ENCODE peak calls at places on chromosome 17, in ten cellular contexts. G is body of pancreas; O is GM12865; K is PC-3; N is A549; Y is CD4-positive, alpha-beta T cell; P is brain microvascular endothelial cell; Z is psoas muscle; J is neural crest cell; B is spleen. U is an unnamed sample.

GRCh38 chr17:73720187-73720834 is 76.1 kb upstream of the SDK2 start:
- DNase-seq in G (no peak), O (peak; percentile 18), K (no peak), N (no peak), Y (peak; percentile 58), P (no peak), Z (no peak), J (no peak), B (peak; percentile 76), U (no peak)

GRCh38 chr17:59004338-59005111 is 102.2 kb downstream of the TRIM37 start:
- DNase-seq in G (peak; percentile 71), O (peak; percentile 76), K (peak; percentile 82), N (peak; percentile 49), Y (peak; percentile 60), P (peak; percentile 49), Z (peak; percentile 24), J (peak; percentile 69), B (no peak), U (peak; percentile 72)

GRCh38 chr17:27544350-27545131 is 86.4 kb upstream of the LGALS9 start:
- DNase-seq in G (no peak), O (peak; percentile 97), K (no peak), N (no peak), Y (no peak), P (no peak), Z (no peak), J (no peak), B (peak; percentile 51), U (no peak)

GRCh38 chr17:81512984-81513668 is 527 bp upstream of the ACTG1 start:
- DNase-seq in G (peak; percentile 68), O (peak; percentile 85), K (peak; percentile 66), N (peak; percentile 76), Y (no peak), P (no peak), Z (peak; percentile 70), J (peak; percentile 55), B (peak; percentile 94), U (peak; percentile 64)

GRCh38 chr17:3639981-3640596 is 3.5 kb downstream of the CTNS start:
- DNase-seq in G (peak; percentile 81), O (peak; percentile 21), K (no peak), N (no peak), Y (no peak), P (peak; percentile 57), Z (no peak), J (no peak), B (no peak), U (no peak)

GRCh38 chr17:45135978-45136791 is 698 bp downstream of the ACBD4 start:
- DNase-seq in G (peak; percentile 30), O (no peak), K (no peak), N (no peak), Y (no peak), P (no peak), Z (no peak), J (no peak), B (peak; percentile 76), U (peak; percentile 76)

GRCh38 chr17:15260376-15261062 is 4.6 kb downstream of the PMP22 start:
- DNase-seq in G (peak; percentile 81), O (peak; percentile 33), K (peak; percentile 94), N (peak; percentile 83), Y (no peak), P (peak; percentile 80), Z (peak; percentile 92), J (peak; percentile 83), B (peak; percentile 92), U (peak; percentile 88)

GRCh38 chr17:34499576-34499975 is 79.8 kb upstream of the TMEM132E start:
- DNase-seq in G (no peak), O (peak; percentile 37), K (peak; percentile 19), N (no peak), Y (no peak), P (peak; percentile 9), Z (no peak), J (no peak), B (no peak), U (no peak)

GRCh38 chr17:40914456-40914855 is 23.0 kb downstream of the KRT23 start:
- DNase-seq in G (no peak), O (no peak), K (no peak), N (no peak), Y (no peak), P (no peak), Z (no peak), J (no peak), B (no peak), U (no peak)

GRCh38 chr17:54901230-54901847 is 687 bp downstream of the TOM1L1 start:
- DNase-seq in G (peak; percentile 15), O (no peak), K (peak; percentile 83), N (peak; percentile 57), Y (no peak), P (no peak), Z (no peak), J (no peak), B (no peak), U (no peak)

DNA sequence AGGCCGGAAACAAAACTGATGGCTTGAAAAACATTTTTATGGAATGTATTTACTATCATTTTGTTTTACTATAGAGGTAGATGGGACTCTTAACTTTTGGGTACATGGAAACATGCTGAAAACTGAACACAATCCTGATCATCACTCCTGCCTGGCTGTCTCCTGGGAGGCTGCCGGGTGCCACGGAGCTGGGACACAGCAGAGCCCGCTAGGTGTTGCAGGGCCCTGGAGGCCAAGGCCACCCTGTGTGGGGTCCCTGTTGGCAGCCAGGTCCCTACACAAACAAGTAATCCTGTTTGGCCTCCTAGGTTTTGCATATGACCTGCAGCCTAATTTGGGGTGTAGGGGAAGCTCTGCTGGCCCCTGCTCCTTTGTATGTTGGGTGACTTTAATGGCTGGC is 17.5 kb downstream of the PLD6 start:
- DNase-seq in G (no peak), O (no peak), K (no peak), N (no peak), Y (no peak), P (no peak), Z (no peak), J (no peak), B (no peak), U (no peak)
- TF ChIP-seq CTCF in G (no peak), O (no peak), K (no peak), N (no peak), Y (no peak), P (no peak), Z (no peak), J (no peak), B (no peak), U (no peak)

GRCh38 chr17:35566955-35567354 is 6.3 kb upstream of the SLFN14 start:
- DNase-seq in G (no peak), O (no peak), K (no peak), N (no peak), Y (no peak), P (no peak), Z (no peak), J (no peak), B (no peak), U (no peak)

GRCh38 chr17:35569405-35569804 is 8.8 kb upstream of the SLFN14 start:
- DNase-seq in G (no peak), O (no peak), K (no peak), N (no peak), Y (no peak), P (no peak), Z (no peak), J (no peak), B (no peak), U (no peak)

DNA sequence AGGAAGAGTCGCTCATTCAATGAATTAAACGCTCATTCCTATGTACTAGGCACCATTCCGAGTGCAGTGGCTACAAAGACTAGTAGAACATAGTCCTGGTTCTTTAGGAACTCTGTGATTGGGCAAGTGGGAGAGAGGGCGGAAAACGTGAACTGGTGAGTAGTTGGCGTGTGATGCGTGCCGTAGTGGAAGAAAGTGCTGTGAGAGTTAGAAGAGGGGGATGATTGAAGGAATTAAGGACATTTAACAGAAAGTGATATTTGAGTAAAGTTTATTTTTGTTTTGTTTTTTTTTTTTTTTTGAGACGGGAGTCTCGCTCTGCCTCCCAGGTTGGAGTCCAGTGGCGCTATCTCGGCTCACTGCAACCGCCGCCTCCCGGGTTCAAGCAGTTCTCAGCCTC is 7.9 kb upstream of the SLFN14 start:
- DNase-seq in G (peak; percentile 25), O (peak; percentile 50), K (peak; percentile 52), N (peak; percentile 60), Y (no peak), P (peak; percentile 44), Z (no peak), J (no peak), B (no peak), U (no peak)
- TF ChIP-seq CTCF in G (no peak), O (no peak), K (no peak), N (no peak), Y (no peak), P (no peak), Z (no peak), J (no peak), B (no peak), U (no peak)

GRCh38 chr17:76188213-76189060 is 47.4 kb upstream of the FOXJ1 start:
- DNase-seq in G (no peak), O (no peak), K (no peak), N (no peak), Y (no peak), P (no peak), Z (no peak), J (no peak), B (no peak), U (no peak)

GRCh38 chr17:76189247-76189646 is 48.2 kb upstream of the FOXJ1 start:
- DNase-seq in G (no peak), O (no peak), K (no peak), N (no peak), Y (no peak), P (no peak), Z (no peak), J (no peak), B (no peak), U (no peak)

GRCh38 chr17:76191891-76192290 is 48.4 kb downstream of the RNF157 start:
- DNase-seq in G (no peak), O (peak; percentile 89), K (no peak), N (no peak), Y (no peak), P (no peak), Z (no peak), J (no peak), B (no peak), U (no peak)

GRCh38 chr17:76193616-76194015 is 46.7 kb downstream of the RNF157 start:
- DNase-seq in G (no peak), O (no peak), K (no peak), N (no peak), Y (no peak), P (no peak), Z (no peak), J (no peak), B (no peak), U (no peak)

DNA sequence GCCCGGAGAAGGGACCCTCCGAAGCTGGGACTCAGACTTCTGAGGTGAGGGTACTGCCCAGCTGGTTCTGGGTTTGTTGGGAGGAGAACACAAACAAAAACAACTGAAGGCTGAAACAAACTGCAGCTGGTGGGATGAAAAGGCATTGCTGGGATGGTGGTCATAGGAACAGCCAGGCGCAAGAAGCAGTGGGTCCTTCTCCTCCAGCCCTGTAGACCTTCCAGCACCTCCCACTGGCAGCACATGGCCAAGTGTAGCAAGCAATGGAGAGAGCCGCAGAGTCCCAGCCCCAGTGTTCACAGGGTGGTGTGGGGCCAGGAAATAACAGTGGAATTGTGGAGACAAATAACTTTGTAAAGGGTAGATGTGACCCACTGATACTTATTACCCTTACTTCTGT is 48.7 kb upstream of the FOXJ1 start:
- DNase-seq in G (no peak), O (no peak), K (no peak), N (no peak), Y (no peak), P (no peak), Z (no peak), J (no peak), B (no peak), U (no peak)
- TF ChIP-seq CTCF in G (no peak), O (peak; percentile 1), K (no peak), N (no peak), Y (no peak), P (no peak), Z (no peak), J (no peak), B (no peak), U (no peak)

GRCh38 chr17:57045868-57046671 is 39.0 kb upstream of the AKAP1 start:
- DNase-seq in G (no peak), O (peak; percentile 44), K (no peak), N (no peak), Y (no peak), P (no peak), Z (peak; percentile 36), J (no peak), B (peak; percentile 80), U (peak; percentile 58)
- TF ChIP-seq CTCF in G (no peak), O (no peak), K (no peak), N (no peak), Y (no peak), P (no peak), Z (no peak), J (no peak), B (no peak), U (no peak)